ENCODE peak calls at places on chromosomes 1 and 21, in ten cellular contexts. D is breast epithelium; X is cardiac muscle cell; G is A673; W is left ventricle myocardium inferior; F is nephron progenitor cell; H is activated CD8-positive, alpha-beta T cell treated with anti-CD3 and anti-CD28 coated beads for 36 hours; R is H1; N is DND-41; E is omental fat pad. U is an unnamed sample.

GRCh38 chr1:226223786-226224244 is 351 bp downstream of the MIXL1 start:
- DNase-seq in D (no peak), X (peak), G (peak), W (no peak), F (peak), H (peak), R (peak), N (no peak), E (no peak), U (peak)

GRCh38 chr1:14737561-14738094 is 139.1 kb downstream of the KAZN start:
- DNase-seq in D (peak), X (peak), G (no peak), W (no peak), F (no peak), H (no peak), R (no peak), N (peak), E (no peak), U (no peak)

GRCh38 chr21:35275776-35276175 is 226.7 kb upstream of the RUNX1 start:
- DNase-seq in D (no peak), X (peak), G (no peak), W (no peak), F (no peak), H (no peak), R (no peak), N (no peak), E (no peak), U (no peak)

GRCh38 chr1:52294580-52294979 is 71.4 kb downstream of the CC2D1B start:
- DNase-seq in D (no peak), X (no peak), G (no peak), W (no peak), F (no peak), H (no peak), R (no peak), N (no peak), E (no peak), U (no peak)

GRCh38 chr1:66271904-66272254 is 262.1 kb upstream of the SGIP1 start:
- DNase-seq in D (no peak), X (peak), G (peak), W (peak), F (no peak), H (no peak), R (no peak), N (no peak), E (no peak), U (no peak)

GRCh38 chr1:196438324-196438723 is 169.9 kb downstream of the KCNT2 start:
- DNase-seq in D (no peak), X (peak), G (no peak), W (no peak), F (no peak), H (no peak), R (no peak), N (no peak), E (no peak), U (no peak)

GRCh38 chr1:27106561-27107323 is 48.2 kb downstream of the SLC9A1 start:
- DNase-seq in D (no peak), X (no peak), G (peak), W (no peak), F (no peak), H (no peak), R (no peak), N (no peak), E (no peak), U (peak)

GRCh38 chr1:213041443-213041842 is 9.6 kb upstream of the RPS6KC1 start:
- DNase-seq in D (no peak), X (peak), G (no peak), W (no peak), F (no peak), H (no peak), R (no peak), N (no peak), E (no peak), U (no peak)

GRCh38 chr1:203185061-203185461 is 1.4 kb downstream of the CHI3L1 start:
- DNase-seq in D (no peak), X (no peak), G (no peak), W (no peak), F (no peak), H (no peak), R (no peak), N (no peak), E (no peak), U (no peak)

GRCh38 chr1:71190843-71191242 is 110.0 kb upstream of the ZRANB2 start:
- DNase-seq in D (no peak), X (no peak), G (no peak), W (no peak), F (no peak), H (no peak), R (no peak), N (no peak), E (no peak), U (no peak)

GRCh38 chr1:52963101-52963500 is 36.0 kb downstream of the SCP2 start:
- DNase-seq in D (no peak), X (no peak), G (no peak), W (no peak), F (no peak), H (no peak), R (no peak), N (no peak), E (no peak), U (no peak)

GRCh38 chr21:43608225-43608624 is 51.1 kb downstream of the HSF2BP start:
- DNase-seq in D (no peak), X (peak), G (no peak), W (no peak), F (no peak), H (no peak), R (no peak), N (no peak), E (no peak), U (no peak)

GRCh38 chr1:172499636-172500141 is 33.3 kb upstream of the SUCO start:
- DNase-seq in D (peak), X (no peak), G (no peak), W (no peak), F (no peak), H (peak), R (no peak), N (no peak), E (no peak), U (no peak)

GRCh38 chr1:9258629-9259028 is 24.1 kb downstream of the H6PD start:
- DNase-seq in D (no peak), X (no peak), G (no peak), W (no peak), F (no peak), H (no peak), R (no peak), N (no peak), E (no peak), U (no peak)

GRCh38 chr1:27575861-27576331 is 28.0 kb downstream of the AHDC1 start:
- DNase-seq in D (no peak), X (peak), G (no peak), W (peak), F (peak), H (no peak), R (peak), N (no peak), E (no peak), U (peak)

GRCh38 chr1:233379869-233380438 is 52.4 kb downstream of the MAP3K21 start:
- DNase-seq in D (no peak), X (no peak), G (no peak), W (no peak), F (no peak), H (no peak), R (no peak), N (no peak), E (no peak), U (peak)

GRCh38 chr1:116365353-116365780 is 7.7 kb upstream of the ATP1A1 start:
- DNase-seq in D (no peak), X (peak), G (peak), W (no peak), F (no peak), H (no peak), R (no peak), N (no peak), E (no peak), U (no peak)

GRCh38 chr1:96978431-96978830 is 256.8 kb downstream of the PTBP2 start:
- DNase-seq in D (no peak), X (no peak), G (peak), W (no peak), F (no peak), H (no peak), R (no peak), N (no peak), E (no peak), U (no peak)

GRCh38 chr1:165116732-165117131 is 239.8 kb downstream of the LMX1A start:
- DNase-seq in D (no peak), X (peak), G (no peak), W (no peak), F (no peak), H (no peak), R (no peak), N (no peak), E (no peak), U (no peak)

GRCh38 chr21:38243732-38244406 is 12.9 kb upstream of the KCNJ15 start:
- DNase-seq in D (no peak), X (no peak), G (no peak), W (no peak), F (no peak), H (peak), R (no peak), N (no peak), E (no peak), U (peak)

GRCh38 chr1:152870831-152871730 is 7.0 kb upstream of the SMCP start:
- DNase-seq in D (no peak), X (peak), G (peak), W (no peak), F (peak), H (peak), R (peak), N (peak), E (no peak), U (no peak)

GRCh38 chr1:193951989-193952388 is 765.6 kb upstream of the B3GALT2 start:
- DNase-seq in D (no peak), X (peak), G (no peak), W (no peak), F (no peak), H (no peak), R (no peak), N (no peak), E (no peak), U (no peak)

GRCh38 chr1:94096797-94097549 is 24.0 kb downstream of the ABCA4 start:
- DNase-seq in D (no peak), X (peak), G (peak), W (peak), F (no peak), H (no peak), R (no peak), N (no peak), E (no peak), U (no peak)

GRCh38 chr1:172154571-172154970 is 265.9 kb upstream of the C1orf105 start:
- DNase-seq in D (no peak), X (peak), G (peak), W (no peak), F (no peak), H (no peak), R (no peak), N (no peak), E (no peak), U (peak)

GRCh38 chr1:198361373-198361772 is 179.1 kb downstream of the ATP6V1G3 start:
- DNase-seq in D (no peak), X (peak), G (no peak), W (no peak), F (no peak), H (no peak), R (no peak), N (no peak), E (no peak), U (no peak)

GRCh38 chr1:93680121-93681094 is 1.2 kb downstream of the BCAR3 start:
- DNase-seq in D (peak), X (peak), G (peak), W (peak), F (peak), H (peak), R (peak), N (no peak), E (peak), U (peak)

GRCh38 chr1:109789771-109790170 is 26.0 kb upstream of the EPS8L3 start:
- DNase-seq in D (no peak), X (no peak), G (no peak), W (no peak), F (no peak), H (no peak), R (no peak), N (no peak), E (peak), U (no peak)

GRCh38 chr1:109787845-109788605 is 24.3 kb upstream of the EPS8L3 start:
- DNase-seq in D (no peak), X (no peak), G (no peak), W (peak), F (no peak), H (peak), R (no peak), N (peak), E (peak), U (no peak)

GRCh38 chr1:109787211-109787844 is 23.6 kb upstream of the EPS8L3 start:
- DNase-seq in D (no peak), X (no peak), G (no peak), W (peak), F (no peak), H (no peak), R (no peak), N (no peak), E (peak), U (no peak)

GRCh38 chr1:109790329-109790728 is 26.6 kb upstream of the EPS8L3 start:
- DNase-seq in D (no peak), X (no peak), G (no peak), W (no peak), F (no peak), H (no peak), R (no peak), N (no peak), E (no peak), U (no peak)

DNA sequence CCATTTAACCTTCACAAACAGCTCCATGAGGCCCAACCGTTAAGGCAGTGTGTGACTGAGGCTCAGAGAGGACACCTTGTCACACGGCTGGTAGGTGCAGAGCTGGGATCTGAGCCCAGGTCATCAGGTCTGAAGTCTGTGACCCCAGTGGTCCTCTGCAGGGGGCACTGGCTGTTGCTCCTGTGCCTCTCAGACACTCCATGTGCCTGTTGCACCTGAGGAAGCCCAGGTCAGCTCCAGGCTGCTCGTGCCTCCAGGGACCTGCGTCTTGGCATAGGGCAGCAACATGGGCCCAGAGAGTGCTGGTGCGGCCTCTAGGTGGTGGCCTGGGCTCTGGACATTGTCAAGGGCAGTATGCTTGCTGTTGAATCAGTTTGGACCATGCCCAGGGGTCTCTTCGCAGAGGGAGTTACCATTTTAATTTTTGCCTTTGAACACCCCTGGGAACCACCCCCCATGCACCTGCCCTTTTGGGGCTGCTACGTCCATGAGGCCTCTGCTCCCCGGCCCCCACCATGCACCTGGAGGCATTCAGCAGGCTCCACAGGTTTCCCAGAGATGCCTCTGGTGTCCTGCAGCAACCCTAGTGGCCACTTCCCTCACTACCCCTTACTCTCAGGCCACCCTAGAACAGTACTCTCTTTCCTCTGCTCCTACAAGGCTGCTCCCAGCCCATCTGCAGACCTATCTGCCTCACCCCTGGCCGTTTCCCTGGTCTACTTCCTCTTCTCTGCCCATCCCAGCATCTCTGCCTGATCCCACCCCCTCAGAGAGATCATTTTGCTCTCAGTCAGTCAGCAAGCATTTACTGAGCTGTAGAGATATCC is 25.2 kb upstream of the EPS8L3 start:
- DNase-seq in D (no peak), X (no peak), G (no peak), W (peak), F (no peak), H (peak), R (peak), N (no peak), E (peak), U (peak)
- TF ChIP-seq CTCF in D (no peak), X (peak), G (no peak), W (peak), F (peak), H (no peak), R (peak), N (peak), E (no peak), U (no peak)

DNA sequence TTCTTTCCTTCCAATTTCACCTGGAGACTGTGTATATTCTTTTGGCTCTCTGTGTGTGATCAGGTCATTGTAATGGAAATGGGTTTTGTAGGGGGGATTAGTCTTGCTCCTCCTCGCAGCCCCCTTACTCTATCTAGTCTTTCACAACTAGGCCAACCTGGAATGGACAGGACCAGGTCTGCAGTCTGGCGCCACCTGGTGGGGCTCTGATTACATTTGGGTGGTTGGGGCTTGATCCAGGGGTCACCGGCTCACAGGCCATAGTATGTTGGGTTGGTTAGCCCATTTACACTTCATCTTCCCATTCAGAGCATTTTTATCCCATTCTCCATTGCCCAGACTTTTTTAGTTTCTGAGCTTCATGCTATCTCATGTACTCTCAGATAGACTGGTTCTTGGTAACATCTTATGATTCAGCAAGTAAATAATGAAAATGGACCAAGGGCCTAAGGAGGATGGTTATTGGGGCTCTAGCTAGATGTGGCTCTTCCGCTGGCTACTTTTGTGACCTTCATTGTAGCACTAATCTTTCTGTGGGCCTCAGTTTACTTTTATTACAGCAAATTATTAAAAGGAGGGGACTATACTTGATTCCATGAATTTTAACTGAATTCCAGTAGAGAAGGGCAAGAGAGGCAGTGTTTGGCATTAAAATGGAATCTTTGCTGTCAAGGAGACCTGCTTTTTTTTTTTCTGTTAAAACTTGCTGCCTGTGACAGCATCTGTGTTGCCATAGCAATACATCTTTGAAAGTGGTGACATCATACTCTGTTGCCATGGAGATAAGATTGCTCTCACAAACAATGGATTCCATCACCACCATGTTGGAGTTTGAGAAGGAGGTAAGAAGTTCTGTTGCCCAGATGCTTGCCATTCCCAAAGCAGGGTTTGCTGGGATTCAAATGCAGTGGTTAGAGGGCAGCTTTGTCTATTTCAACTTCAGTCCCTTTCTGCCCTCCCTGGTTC is 150.1 kb downstream of the PLXNA2 start:
- DNase-seq in D (peak), X (peak), G (peak), W (peak), F (peak), H (peak), R (peak), N (peak), E (peak), U (peak)
- TF ChIP-seq CTCF in D (peak), X (peak), G (peak), W (peak), F (peak), H (peak), R (peak), N (peak), E (peak), U (peak)

GRCh38 chr1:46302091-46303037 is 1.1 kb downstream of the LRRC41 start:
- DNase-seq in D (peak), X (peak), G (peak), W (peak), F (peak), H (peak), R (peak), N (peak), E (no peak), U (peak)

GRCh38 chr1:46300673-46301405 is 2.6 kb downstream of the LRRC41 start:
- DNase-seq in D (peak), X (peak), G (no peak), W (no peak), F (no peak), H (no peak), R (no peak), N (no peak), E (no peak), U (no peak)

GRCh38 chr1:46303872-46304326 is 401 bp downstream of the UQCRH start:
- DNase-seq in D (no peak), X (no peak), G (no peak), W (no peak), F (no peak), H (no peak), R (no peak), N (no peak), E (no peak), U (no peak)

GRCh38 chr1:46301406-46302090 is 1.9 kb downstream of the LRRC41 start:
- DNase-seq in D (no peak), X (peak), G (peak), W (no peak), F (peak), H (peak), R (peak), N (peak), E (no peak), U (no peak)

DNA sequence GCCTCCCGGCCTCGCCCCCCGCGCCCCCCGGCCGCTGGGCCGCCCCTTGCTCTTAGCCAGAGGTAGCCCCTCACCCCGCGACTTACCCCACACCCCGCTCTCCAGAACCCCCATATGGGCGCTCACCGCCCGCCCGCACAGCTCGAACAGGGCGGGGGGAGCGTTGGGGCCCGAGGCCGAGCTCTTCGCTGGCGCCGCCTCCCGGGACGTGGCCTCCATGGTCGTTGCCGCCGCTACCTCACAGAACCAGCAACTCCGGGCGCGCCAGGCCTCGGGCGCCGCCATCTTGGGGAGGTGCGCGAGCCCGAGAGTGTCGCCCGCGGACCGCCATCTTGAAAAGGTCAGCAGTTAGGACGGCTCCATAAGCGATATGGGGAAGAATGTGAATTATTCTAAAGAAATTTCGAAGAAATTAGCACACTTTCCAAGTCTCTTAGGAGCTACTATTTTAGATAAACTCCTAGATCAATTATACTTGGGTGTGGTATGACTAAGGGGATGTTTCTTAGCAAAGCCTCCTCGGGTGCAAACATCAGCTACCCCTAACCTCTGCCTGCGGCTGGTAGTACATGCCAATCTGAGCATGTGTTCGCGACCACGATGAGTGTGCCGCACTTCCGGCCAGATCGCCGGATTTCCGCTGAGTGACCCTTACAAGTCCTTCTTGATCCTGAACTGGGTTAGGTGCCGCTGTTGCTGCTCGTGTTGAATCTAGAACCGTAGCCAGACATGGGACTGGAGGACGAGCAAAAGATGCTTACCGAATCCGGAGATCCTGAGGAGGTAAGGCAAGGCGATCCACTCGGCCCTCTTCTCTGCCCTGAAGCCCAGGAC is at the start of the genes LRRC41 and UQCRH:
- DNase-seq in D (peak), X (peak), G (peak), W (peak), F (peak), H (peak), R (peak), N (peak), E (peak), U (peak)
- TF ChIP-seq CTCF in D (no peak), X (no peak), G (peak), W (no peak), F (no peak), H (no peak), R (no peak), N (peak), E (no peak), U (no peak)

GRCh38 chr1:50930965-50931737 is 28.9 kb downstream of the FAF1 start:
- DNase-seq in D (no peak), X (no peak), G (no peak), W (no peak), F (no peak), H (peak), R (no peak), N (no peak), E (no peak), U (no peak)

GRCh38 chr1:50930193-50930592 is 29.9 kb downstream of the FAF1 start:
- DNase-seq in D (no peak), X (no peak), G (no peak), W (no peak), F (no peak), H (no peak), R (no peak), N (no peak), E (no peak), U (peak)

GRCh38 chr1:50923564-50923963 is 36.5 kb downstream of the FAF1 start:
- DNase-seq in D (no peak), X (no peak), G (no peak), W (no peak), F (no peak), H (no peak), R (no peak), N (no peak), E (no peak), U (no peak)

GRCh38 chr1:50934838-50935237 is 25.2 kb downstream of the FAF1 start:
- DNase-seq in D (no peak), X (no peak), G (no peak), W (no peak), F (no peak), H (no peak), R (no peak), N (no peak), E (no peak), U (no peak)

GRCh38 chr1:50929376-50929958 is 30.6 kb downstream of the FAF1 start:
- DNase-seq in D (no peak), X (peak), G (peak), W (no peak), F (no peak), H (no peak), R (no peak), N (no peak), E (no peak), U (no peak)
- TF ChIP-seq CTCF in D (peak), X (peak), G (peak), W (peak), F (peak), H (peak), R (peak), N (peak), E (no peak), U (no peak)